ENCODE peak calls at places on chromosomes 13 and 19, in six cellular contexts. Z is psoas muscle, A is Peyer's patch, L is AG10803, Y is neural crest cell, H is glutamatergic neuron. J is an unnamed sample.

GRCh38 chr19:48608798-48609263 is 2.3 kb downstream of the SPACA4 start:
- DNase-seq in Z (no peak), A (peak), L (peak), Y (no peak), H (peak), J (no peak)

GRCh38 chr13:73544175-73544574 is 485.4 kb downstream of the KLF5 start:
- DNase-seq in Z (no peak), A (no peak), L (no peak), Y (no peak), H (no peak), J (no peak)

GRCh38 chr13:80497007-80497406 is 156.1 kb upstream of the SPRY2 start:
- DNase-seq in Z (no peak), A (no peak), L (no peak), Y (no peak), H (no peak), J (no peak)

GRCh38 chr13:67383358-67383757 is 153.2 kb upstream of the PCDH9 start:
- DNase-seq in Z (no peak), A (no peak), L (no peak), Y (no peak), H (no peak), J (peak)

GRCh38 chr19:13079542-13079986 is 23.1 kb downstream of the LYL1 start:
- DNase-seq in Z (peak), A (no peak), L (peak), Y (no peak), H (peak), J (no peak)

GRCh38 chr13:53249236-53249635 is 220.6 kb downstream of the OLFM4 start:
- DNase-seq in Z (no peak), A (no peak), L (no peak), Y (no peak), H (no peak), J (no peak)

GRCh38 chr19:31350033-31350692 is 927 bp upstream of the TSHZ3 start:
- DNase-seq in Z (peak), A (no peak), L (peak), Y (no peak), H (no peak), J (no peak)

GRCh38 chr13:101919541-101920306 is 467.2 kb downstream of the ITGBL1 start:
- DNase-seq in Z (no peak), A (no peak), L (peak), Y (peak), H (peak), J (no peak)

GRCh38 chr19:17063412-17063811 is 11.8 kb downstream of the HAUS8 start:
- DNase-seq in Z (no peak), A (no peak), L (no peak), Y (no peak), H (no peak), J (no peak)

GRCh38 chr13:31987071-31987470 is 44.5 kb upstream of the FRY start:
- DNase-seq in Z (no peak), A (no peak), L (no peak), Y (no peak), H (no peak), J (no peak)

GRCh38 chr13:102869948-102870676 is 24.3 kb downstream of the ERCC5 start:
- DNase-seq in Z (no peak), A (no peak), L (no peak), Y (no peak), H (no peak), J (no peak)

GRCh38 chr19:18023596-18024212 is 15.7 kb downstream of the ARRDC2 start:
- DNase-seq in Z (peak), A (peak), L (peak), Y (no peak), H (no peak), J (no peak)

GRCh38 chr19:17794731-17795494 is at the start of gene B3GNT3:
- DNase-seq in Z (no peak), A (no peak), L (no peak), Y (no peak), H (peak), J (no peak)

GRCh38 chr19:17402982-17403855 is 2.2 kb downstream of the BST2 start:
- DNase-seq in Z (no peak), A (peak), L (no peak), Y (peak), H (peak), J (no peak)

GRCh38 chr13:41694902-41695301 is 237.6 kb downstream of the RGCC start:
- DNase-seq in Z (peak), A (no peak), L (peak), Y (no peak), H (no peak), J (peak)

GRCh38 chr19:4581381-4582111 is 22.1 kb upstream of the SEMA6B start:
- DNase-seq in Z (no peak), A (no peak), L (no peak), Y (peak), H (peak), J (no peak)

GRCh38 chr13:44158741-44159632 is 214.6 kb upstream of the SERP2 start:
- DNase-seq in Z (peak), A (no peak), L (no peak), Y (no peak), H (no peak), J (no peak)
- TF ChIP-seq CTCF in Z (no peak), A (no peak), L (no peak), Y (no peak), H (no peak), J (no peak)

GRCh38 chr19:41914906-41915247 is 13.4 kb downstream of the ERFL start:
- DNase-seq in Z (no peak), A (no peak), L (no peak), Y (no peak), H (no peak), J (no peak)

GRCh38 chr19:41917676-41918075 is 10.6 kb downstream of the ERFL start:
- DNase-seq in Z (peak), A (no peak), L (no peak), Y (no peak), H (peak), J (no peak)

GRCh38 chr19:41915248-41916032 is 12.8 kb downstream of the ERFL start:
- DNase-seq in Z (no peak), A (no peak), L (no peak), Y (no peak), H (peak), J (no peak)

GRCh38 chr19:41914191-41914834 is 13.9 kb downstream of the ERFL start:
- DNase-seq in Z (no peak), A (no peak), L (no peak), Y (no peak), H (no peak), J (no peak)

DNA sequence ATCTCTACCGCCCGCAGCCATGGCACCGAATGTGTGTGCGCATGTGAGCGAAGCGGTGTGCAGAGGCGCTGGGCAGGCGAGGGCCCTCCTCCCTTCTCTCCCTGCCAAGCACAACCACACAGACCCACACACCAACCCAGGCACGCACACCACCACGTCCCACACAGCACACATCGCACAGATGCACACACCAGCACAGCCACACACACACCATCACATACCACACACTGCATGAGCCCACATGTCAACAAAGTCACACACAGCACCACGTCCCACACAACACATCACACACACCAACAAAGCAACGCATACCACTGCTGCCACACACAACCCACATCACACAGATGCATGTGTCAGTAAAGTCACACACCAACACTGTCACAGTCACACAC is 12.2 kb downstream of the ERFL start:
- DNase-seq in Z (no peak), A (no peak), L (no peak), Y (no peak), H (no peak), J (no peak)
- TF ChIP-seq CTCF in Z (no peak), A (no peak), L (no peak), Y (no peak), H (no peak), J (no peak)

GRCh38 chr19:45037393-45038169 is 1.3 kb upstream of the CLASRP start:
- DNase-seq in Z (no peak), A (no peak), L (no peak), Y (no peak), H (no peak), J (no peak)
- TF ChIP-seq CTCF in Z (no peak), A (no peak), L (no peak), Y (no peak), H (no peak), J (no peak)

DNA sequence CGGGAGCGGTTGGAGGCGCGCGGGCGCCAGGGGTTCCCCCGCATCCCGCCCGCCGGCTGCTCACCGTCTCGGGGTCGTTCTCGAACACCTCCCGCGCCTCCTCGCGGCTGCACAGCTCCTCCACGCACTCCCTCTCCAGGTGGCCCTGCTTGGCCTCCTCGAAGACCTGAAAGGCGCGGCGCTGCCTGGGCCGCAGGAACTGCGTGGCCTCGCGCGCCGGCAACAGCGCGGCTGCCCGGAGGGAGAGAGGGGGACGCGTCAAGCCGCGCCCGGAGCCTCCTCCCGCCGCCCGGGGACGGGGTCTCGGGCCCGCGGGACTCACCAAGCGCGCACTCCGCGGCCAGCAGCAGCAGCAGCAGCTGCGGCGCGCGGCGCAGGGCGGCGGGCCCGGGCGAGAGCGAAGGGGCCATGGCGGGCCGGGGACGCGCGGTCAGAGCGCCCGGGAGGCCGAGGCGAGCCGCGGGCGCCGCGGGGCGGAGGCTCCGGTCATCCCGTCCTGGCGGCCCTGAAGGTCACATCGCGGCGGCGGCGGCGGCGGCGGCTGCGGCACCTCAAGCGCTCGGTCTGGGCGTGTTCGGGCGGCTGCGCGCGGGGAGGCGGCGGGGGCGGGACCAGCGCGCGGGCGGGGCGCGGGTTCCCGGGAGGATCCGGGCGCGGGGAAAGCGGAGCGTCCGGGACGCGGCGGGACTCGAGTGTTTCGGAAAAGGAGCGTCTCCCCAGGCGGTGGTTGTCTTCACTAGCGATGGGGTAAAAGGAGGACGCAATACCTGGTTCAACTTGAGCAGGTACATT is at the start of gene GAS6:
- DNase-seq in Z (peak), A (no peak), L (peak), Y (peak), H (peak), J (no peak)
- TF ChIP-seq CTCF in Z (peak), A (peak), L (no peak), Y (no peak), H (no peak), J (peak)

GRCh38 chr13:29543230-29544215 is 52.0 kb downstream of the SLC7A1 start:
- DNase-seq in Z (no peak), A (no peak), L (peak), Y (no peak), H (no peak), J (peak)
- TF ChIP-seq CTCF in Z (no peak), A (peak), L (peak), Y (no peak), H (no peak), J (peak)

GRCh38 chr13:84645196-84646071 is 763.2 kb upstream of the SLITRK1 start:
- DNase-seq in Z (no peak), A (no peak), L (peak), Y (no peak), H (no peak), J (peak)
- TF ChIP-seq CTCF in Z (no peak), A (no peak), L (no peak), Y (no peak), H (no peak), J (no peak)